ENCODE peak calls at places on chromosome 9, in four cellular contexts. Q is Panc1; S is effector memory CD4-positive, alpha-beta T cell; G is NB4. N is an unnamed sample.

GRCh38 chr9:135519179-135519971 is 1.9 kb upstream of the LCN1 start:
- DNase-seq in Q (no peak), S (no peak), G (no peak), N (no peak)

GRCh38 chr9:94866770-94867169 is 140.3 kb downstream of the AOPEP start:
- DNase-seq in Q (no peak), S (no peak), G (no peak), N (no peak)

GRCh38 chr9:136438548-136438908 is 1.1 kb downstream of the INPP5E start:
- DNase-seq in Q (no peak), S (no peak), G (peak; percentile 55), N (no peak)

GRCh38 chr9:130927995-130928900 is 10.8 kb downstream of the FIBCD1 start:
- DNase-seq in Q (no peak), S (no peak), G (no peak), N (no peak)

GRCh38 chr9:98087420-98088354 is 31.2 kb downstream of the NANS start:
- DNase-seq in Q (no peak), S (peak; percentile 41), G (no peak), N (no peak)

GRCh38 chr9:35397216-35397698 is 92.7 kb upstream of the RUSC2 start:
- DNase-seq in Q (no peak), S (no peak), G (no peak), N (no peak)

GRCh38 chr9:87383341-87384150 is 114.1 kb upstream of the DAPK1 start:
- DNase-seq in Q (no peak), S (no peak), G (no peak), N (no peak)

GRCh38 chr9:123316053-123316718 is 39.8 kb upstream of the CRB2 start:
- DNase-seq in Q (no peak), S (no peak), G (peak; percentile 93), N (no peak)

GRCh38 chr9:36040271-36040925 is 3.7 kb downstream of the RECK start:
- DNase-seq in Q (no peak), S (no peak), G (no peak), N (no peak)

GRCh38 chr9:125428060-125428481 is 166.4 kb downstream of the GAPVD1 start:
- DNase-seq in Q (peak; percentile 4), S (no peak), G (peak; percentile 55), N (no peak)

GRCh38 chr9:109224751-109225150 is 57.7 kb upstream of the FRRS1L start:
- DNase-seq in Q (no peak), S (no peak), G (no peak), N (no peak)

GRCh38 chr9:129412814-129413536 is 207.9 kb downstream of the C9orf50 start:
- DNase-seq in Q (peak; percentile 12), S (peak; percentile 45), G (peak; percentile 78), N (peak; percentile 40)

GRCh38 chr9:126783958-126784357 is 20.9 kb upstream of the ZBTB43 start:
- DNase-seq in Q (no peak), S (no peak), G (no peak), N (no peak)

GRCh38 chr9:37913480-37914153 is 9.7 kb upstream of the SLC25A51 start:
- DNase-seq in Q (peak; percentile 70), S (peak; percentile 62), G (peak; percentile 85), N (peak; percentile 64)

GRCh38 chr9:5799314-5799713 is 33.6 kb downstream of the ERMP1 start:
- DNase-seq in Q (peak; percentile 4), S (no peak), G (peak; percentile 75), N (no peak)

GRCh38 chr9:2709645-2710101 is 7.6 kb upstream of the KCNV2 start:
- DNase-seq in Q (no peak), S (no peak), G (no peak), N (no peak)

GRCh38 chr9:97986466-97986865 is 3.3 kb downstream of the ANP32B start:
- DNase-seq in Q (no peak), S (no peak), G (peak; percentile 43), N (no peak)

GRCh38 chr9:124307379-124308030 is 49.8 kb downstream of the NEK6 start:
- DNase-seq in Q (no peak), S (no peak), G (no peak), N (no peak)

GRCh38 chr9:93827545-93828330 is 127.4 kb downstream of the BARX1 start:
- DNase-seq in Q (no peak), S (no peak), G (peak; percentile 41), N (no peak)

GRCh38 chr9:86829496-86830046 is 117.7 kb downstream of the GAS1 start:
- DNase-seq in Q (no peak), S (no peak), G (no peak), N (no peak)

GRCh38 chr9:129720865-129721545 is 31.8 kb downstream of the PTGES start:
- DNase-seq in Q (no peak), S (no peak), G (no peak), N (no peak)

GRCh38 chr9:87267701-87268100 is 230.0 kb upstream of the DAPK1 start:
- DNase-seq in Q (no peak), S (no peak), G (no peak), N (no peak)

GRCh38 chr9:123678878-123679329 is 251.0 kb downstream of the DENND1A start:
- DNase-seq in Q (no peak), S (no peak), G (no peak), N (no peak)

GRCh38 chr9:121779381-121780117 is 128.1 kb downstream of the DAB2IP start:
- DNase-seq in Q (no peak), S (no peak), G (no peak), N (no peak)

GRCh38 chr9:79572032-79572890 is 496 bp downstream of the TLE4 start:
- DNase-seq in Q (no peak), S (peak; percentile 52), G (peak; percentile 60), N (peak; percentile 44)

GRCh38 chr9:107158321-107158720 is 124.8 kb upstream of the RAD23B start:
- DNase-seq in Q (no peak), S (no peak), G (peak; percentile 16), N (no peak)

GRCh38 chr9:131140550-131140949 is 15.2 kb downstream of the NUP214 start:
- DNase-seq in Q (no peak), S (no peak), G (no peak), N (no peak)

GRCh38 chr9:88462191-88462590 is 72.8 kb upstream of the NXNL2 start:
- DNase-seq in Q (no peak), S (no peak), G (no peak), N (no peak)